ENCODE peak calls at places on chromosomes 6 and 20, in eight cellular contexts. One of them, this sample, is unnamed. For H3K4me1 and H3K36me3, the result is how much of the 10 kb centered on the place peaks cover.

GRCh38 chr6:11714116-11714797 is 64.3 kb downstream of the ADTRP start:
- DNase-seq in spleen: no peak
- DNase-seq in CD8-positive, alpha-beta T cell: no peak
- DNase-seq in heart right ventricle: no peak
- DNase-seq in tibial artery: no peak
- DNase-seq in aorta: no peak
- DNase-seq in endothelial cell of umbilical vein: no peak
- DNase-seq in fibroblast of lung: no peak
- DNase-seq in this sample: no peak

GRCh38 chr20:13492001-13492480 is 146.7 kb downstream of the TASP1 start:
- DNase-seq in fibroblast of lung: peak
- DNase-seq in heart right ventricle: no peak
- DNase-seq in endothelial cell of umbilical vein: no peak
- DNase-seq in aorta: no peak
- DNase-seq in CD8-positive, alpha-beta T cell: no peak
- DNase-seq in tibial artery: peak
- DNase-seq in spleen: no peak
- DNase-seq in this sample: peak

GRCh38 chr6:145561095-145561820 is 174.1 kb downstream of the EPM2A start:
- DNase-seq in CD8-positive, alpha-beta T cell: no peak
- DNase-seq in fibroblast of lung: peak
- DNase-seq in heart right ventricle: no peak
- DNase-seq in endothelial cell of umbilical vein: no peak
- DNase-seq in aorta: no peak
- DNase-seq in spleen: no peak
- DNase-seq in tibial artery: no peak
- DNase-seq in this sample: no peak

GRCh38 chr20:24648481-24648880 is 179.1 kb downstream of the SYNDIG1 start:
- DNase-seq in CD8-positive, alpha-beta T cell: no peak
- DNase-seq in aorta: peak
- DNase-seq in endothelial cell of umbilical vein: no peak
- DNase-seq in tibial artery: peak
- DNase-seq in spleen: peak
- DNase-seq in heart right ventricle: no peak
- DNase-seq in fibroblast of lung: peak
- DNase-seq in this sample: no peak

GRCh38 chr6:149723771-149724417 is 6.0 kb upstream of the LATS1 start:
- DNase-seq in heart right ventricle: peak
- DNase-seq in spleen: peak
- DNase-seq in aorta: no peak
- DNase-seq in fibroblast of lung: peak
- DNase-seq in tibial artery: peak
- DNase-seq in endothelial cell of umbilical vein: peak
- DNase-seq in CD8-positive, alpha-beta T cell: peak
- DNase-seq in this sample: peak

GRCh38 chr6:5851261-5851757 is 155.4 kb downstream of the NRN1 start:
- DNase-seq in fibroblast of lung: peak
- DNase-seq in spleen: peak
- DNase-seq in tibial artery: no peak
- DNase-seq in heart right ventricle: peak
- DNase-seq in endothelial cell of umbilical vein: peak
- DNase-seq in CD8-positive, alpha-beta T cell: peak
- DNase-seq in aorta: peak
- DNase-seq in this sample: no peak

GRCh38 chr6:169902070-169902469 is 150.6 kb downstream of the ERMARD start:
- DNase-seq in heart right ventricle: no peak
- DNase-seq in tibial artery: no peak
- DNase-seq in endothelial cell of umbilical vein: no peak
- DNase-seq in spleen: no peak
- DNase-seq in fibroblast of lung: no peak
- DNase-seq in CD8-positive, alpha-beta T cell: no peak
- DNase-seq in aorta: no peak
- DNase-seq in this sample: no peak

GRCh38 chr6:22681761-22682160 is 112.4 kb downstream of the HDGFL1 start:
- DNase-seq in tibial artery: no peak
- DNase-seq in CD8-positive, alpha-beta T cell: no peak
- DNase-seq in aorta: no peak
- DNase-seq in heart right ventricle: no peak
- DNase-seq in fibroblast of lung: no peak
- DNase-seq in spleen: no peak
- DNase-seq in endothelial cell of umbilical vein: no peak
- DNase-seq in this sample: no peak

GRCh38 chr20:25461766-25462165 is 54.3 kb downstream of the GINS1 start:
- DNase-seq in endothelial cell of umbilical vein: no peak
- DNase-seq in heart right ventricle: peak
- DNase-seq in aorta: peak
- DNase-seq in CD8-positive, alpha-beta T cell: no peak
- DNase-seq in tibial artery: peak
- DNase-seq in fibroblast of lung: no peak
- DNase-seq in spleen: peak
- DNase-seq in this sample: no peak

GRCh38 chr20:34516874-34517542 is 786 bp downstream of the DYNLRB1 start:
- DNase-seq in CD8-positive, alpha-beta T cell: no peak
- DNase-seq in fibroblast of lung: no peak
- DNase-seq in tibial artery: peak
- DNase-seq in heart right ventricle: no peak
- DNase-seq in aorta: no peak
- DNase-seq in endothelial cell of umbilical vein: no peak
- DNase-seq in spleen: peak
- DNase-seq in this sample: peak

GRCh38 chr6:87068804-87069203 is 26.1 kb downstream of the CGA start:
- DNase-seq in fibroblast of lung: no peak
- DNase-seq in endothelial cell of umbilical vein: no peak
- DNase-seq in heart right ventricle: no peak
- DNase-seq in tibial artery: no peak
- DNase-seq in spleen: no peak
- DNase-seq in CD8-positive, alpha-beta T cell: no peak
- DNase-seq in aorta: no peak
- DNase-seq in this sample: no peak

GRCh38 chr6:144757730-144758129 is 472.6 kb downstream of the UTRN start:
- DNase-seq in aorta: no peak
- DNase-seq in CD8-positive, alpha-beta T cell: no peak
- DNase-seq in spleen: no peak
- DNase-seq in fibroblast of lung: no peak
- DNase-seq in tibial artery: no peak
- DNase-seq in endothelial cell of umbilical vein: no peak
- DNase-seq in heart right ventricle: no peak
- DNase-seq in this sample: no peak

GRCh38 chr6:159203304-159204005 is 34.3 kb downstream of the FNDC1 start:
- DNase-seq in endothelial cell of umbilical vein: no peak
- DNase-seq in CD8-positive, alpha-beta T cell: no peak
- DNase-seq in heart right ventricle: no peak
- DNase-seq in tibial artery: peak
- DNase-seq in spleen: no peak
- DNase-seq in fibroblast of lung: peak
- DNase-seq in aorta: peak
- DNase-seq in this sample: no peak

GRCh38 chr6:41697902-41698349 is 37.5 kb downstream of the TFEB start:
- DNase-seq in endothelial cell of umbilical vein: no peak
- DNase-seq in aorta: no peak
- DNase-seq in heart right ventricle: no peak
- DNase-seq in fibroblast of lung: peak
- DNase-seq in spleen: no peak
- DNase-seq in CD8-positive, alpha-beta T cell: no peak
- DNase-seq in tibial artery: no peak
- DNase-seq in this sample: no peak

GRCh38 chr6:32627831-32628230 is 9.4 kb upstream of the HLA-DQA1 start:
- DNase-seq in tibial artery: peak
- DNase-seq in spleen: no peak
- DNase-seq in fibroblast of lung: no peak
- DNase-seq in aorta: peak
- DNase-seq in heart right ventricle: peak
- DNase-seq in endothelial cell of umbilical vein: no peak
- DNase-seq in CD8-positive, alpha-beta T cell: no peak
- DNase-seq in this sample: no peak

GRCh38 chr20:11838076-11838636 is 79.5 kb upstream of the BTBD3 start:
- DNase-seq in CD8-positive, alpha-beta T cell: no peak
- DNase-seq in heart right ventricle: no peak
- DNase-seq in aorta: no peak
- DNase-seq in endothelial cell of umbilical vein: no peak
- DNase-seq in fibroblast of lung: no peak
- DNase-seq in tibial artery: no peak
- DNase-seq in spleen: no peak
- DNase-seq in this sample: no peak

DNA sequence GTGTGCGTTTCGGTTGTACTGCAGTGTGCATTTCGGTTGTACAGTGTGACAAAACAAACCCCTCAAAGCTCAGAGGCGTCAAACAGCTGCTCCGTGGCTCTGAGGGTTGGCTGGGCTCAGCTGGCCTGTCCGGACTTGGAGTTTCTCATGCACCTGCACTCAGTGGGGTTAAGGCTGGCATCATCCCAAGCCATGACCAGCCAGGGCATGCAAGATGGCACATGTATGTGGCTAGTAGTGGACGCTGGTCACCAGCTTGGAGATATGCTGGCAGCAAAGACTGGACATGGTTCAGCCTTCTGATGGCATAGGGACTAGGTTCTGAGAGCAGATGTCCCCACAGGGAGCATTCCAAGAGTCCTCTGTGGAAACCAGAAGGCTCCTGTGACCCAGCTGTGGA is 187.2 kb downstream of the CDH4 start:
- DNase-seq in spleen: no peak
- DNase-seq in tibial artery: no peak
- DNase-seq in endothelial cell of umbilical vein: no peak
- DNase-seq in aorta: no peak
- DNase-seq in heart right ventricle: no peak
- DNase-seq in fibroblast of lung: no peak
- DNase-seq in CD8-positive, alpha-beta T cell: no peak
- DNase-seq in this sample: no peak
- H3K4me1 ChIP-seq in spleen: under half
- H3K4me1 ChIP-seq in tibial artery: under half
- H3K4me1 ChIP-seq in endothelial cell of umbilical vein: under half
- H3K4me1 ChIP-seq in aorta: under half
- H3K4me1 ChIP-seq in heart right ventricle: under half
- H3K4me1 ChIP-seq in fibroblast of lung: under half
- H3K4me1 ChIP-seq in CD8-positive, alpha-beta T cell: under half
- H3K4me1 ChIP-seq in this sample: half or more

GRCh38 chr20:45328451-45328850 is 19.8 kb downstream of the SDC4 start:
- DNase-seq in fibroblast of lung: no peak
- DNase-seq in spleen: no peak
- DNase-seq in CD8-positive, alpha-beta T cell: no peak
- DNase-seq in heart right ventricle: no peak
- DNase-seq in endothelial cell of umbilical vein: no peak
- DNase-seq in tibial artery: no peak
- DNase-seq in aorta: no peak
- DNase-seq in this sample: no peak
- H3K36me3 ChIP-seq in fibroblast of lung: under half
- H3K36me3 ChIP-seq in spleen: half or more
- H3K36me3 ChIP-seq in CD8-positive, alpha-beta T cell: under half
- H3K36me3 ChIP-seq in heart right ventricle: under half
- H3K36me3 ChIP-seq in endothelial cell of umbilical vein: under half
- H3K36me3 ChIP-seq in tibial artery: half or more
- H3K36me3 ChIP-seq in aorta: under half
- H3K36me3 ChIP-seq in this sample: under half

GRCh38 chr6:52393780-52394179 is 26.4 kb upstream of the EFHC1 start:
- DNase-seq in endothelial cell of umbilical vein: no peak
- DNase-seq in tibial artery: no peak
- DNase-seq in fibroblast of lung: no peak
- DNase-seq in CD8-positive, alpha-beta T cell: no peak
- DNase-seq in heart right ventricle: no peak
- DNase-seq in aorta: no peak
- DNase-seq in spleen: no peak
- DNase-seq in this sample: no peak
- H3K4me1 ChIP-seq in endothelial cell of umbilical vein: under half
- H3K4me1 ChIP-seq in tibial artery: under half
- H3K4me1 ChIP-seq in fibroblast of lung: under half
- H3K4me1 ChIP-seq in CD8-positive, alpha-beta T cell: half or more
- H3K4me1 ChIP-seq in heart right ventricle: under half
- H3K4me1 ChIP-seq in aorta: under half
- H3K4me1 ChIP-seq in spleen: under half
- H3K4me1 ChIP-seq in this sample: under half

GRCh38 chr6:13281630-13282156 is 46.6 kb downstream of the TBC1D7 start:
- DNase-seq in fibroblast of lung: no peak
- DNase-seq in tibial artery: no peak
- DNase-seq in spleen: no peak
- DNase-seq in endothelial cell of umbilical vein: no peak
- DNase-seq in aorta: no peak
- DNase-seq in CD8-positive, alpha-beta T cell: no peak
- DNase-seq in heart right ventricle: no peak
- DNase-seq in this sample: no peak

GRCh38 chr6:13282393-13283069 is 45.8 kb downstream of the TBC1D7 start:
- DNase-seq in CD8-positive, alpha-beta T cell: no peak
- DNase-seq in fibroblast of lung: no peak
- DNase-seq in endothelial cell of umbilical vein: no peak
- DNase-seq in aorta: no peak
- DNase-seq in spleen: no peak
- DNase-seq in tibial artery: no peak
- DNase-seq in heart right ventricle: no peak
- DNase-seq in this sample: no peak

GRCh38 chr6:13285705-13286104 is 42.6 kb downstream of the TBC1D7 start:
- DNase-seq in fibroblast of lung: no peak
- DNase-seq in spleen: no peak
- DNase-seq in endothelial cell of umbilical vein: no peak
- DNase-seq in aorta: no peak
- DNase-seq in CD8-positive, alpha-beta T cell: no peak
- DNase-seq in heart right ventricle: no peak
- DNase-seq in tibial artery: no peak
- DNase-seq in this sample: no peak

GRCh38 chr6:13284646-13285045 is 43.7 kb downstream of the TBC1D7 start:
- DNase-seq in fibroblast of lung: no peak
- DNase-seq in aorta: no peak
- DNase-seq in tibial artery: no peak
- DNase-seq in CD8-positive, alpha-beta T cell: no peak
- DNase-seq in spleen: no peak
- DNase-seq in endothelial cell of umbilical vein: peak
- DNase-seq in heart right ventricle: no peak
- DNase-seq in this sample: no peak

GRCh38 chr6:13283340-13283739 is 45.0 kb downstream of the TBC1D7 start:
- DNase-seq in spleen: no peak
- DNase-seq in aorta: no peak
- DNase-seq in tibial artery: no peak
- DNase-seq in fibroblast of lung: no peak
- DNase-seq in heart right ventricle: no peak
- DNase-seq in endothelial cell of umbilical vein: no peak
- DNase-seq in CD8-positive, alpha-beta T cell: no peak
- DNase-seq in this sample: no peak
- H3K36me3 ChIP-seq in spleen: half or more
- H3K36me3 ChIP-seq in aorta: under half
- H3K36me3 ChIP-seq in tibial artery: half or more
- H3K36me3 ChIP-seq in fibroblast of lung: under half
- H3K36me3 ChIP-seq in heart right ventricle: under half
- H3K36me3 ChIP-seq in endothelial cell of umbilical vein: under half
- H3K36me3 ChIP-seq in CD8-positive, alpha-beta T cell: under half
- H3K36me3 ChIP-seq in this sample: under half

This sample was measured in Caco-2.